ENCODE peak calls at places on chromosomes 12 and 14, in six cellular contexts. E is tibial artery, T is pancreas, I is WERI-Rb-1, L is NT2/D1, X is testis. B is an unnamed sample.
A peak's percentile ranks its signal among the peaks of the same experiment; 100 is the strongest.

GRCh38 chr12:69284131-69284530 is 44.8 kb downstream of the CPSF6 start:
- DNase-seq in E (peak; percentile 69), T (peak; percentile 59), I (peak; percentile 56), L (peak; percentile 46), X (peak; percentile 84), B (no peak)

GRCh38 chr12:67804168-67804567 is 155.6 kb downstream of the DYRK2 start:
- DNase-seq in E (no peak), T (no peak), I (no peak), L (no peak), X (no peak), B (peak; percentile 29)

GRCh38 chr12:45112306-45112705 is 61.4 kb upstream of the DBX2 start:
- DNase-seq in E (no peak), T (no peak), I (no peak), L (no peak), X (no peak), B (no peak)

GRCh38 chr12:110861729-110862128 is 14.9 kb downstream of the CCDC63 start:
- DNase-seq in E (no peak), T (no peak), I (peak; percentile 10), L (no peak), X (no peak), B (no peak)

GRCh38 chr14:22837750-22838538 is 1.6 kb downstream of the MMP14 start:
- DNase-seq in E (peak; percentile 86), T (no peak), I (no peak), L (no peak), X (peak; percentile 62), B (no peak)

GRCh38 chr12:94401326-94401725 is 58.3 kb downstream of the CEP83 start:
- DNase-seq in E (no peak), T (no peak), I (no peak), L (no peak), X (no peak), B (no peak)

GRCh38 chr14:90624732-90625444 is 191.3 kb downstream of the TTC7B start:
- DNase-seq in E (no peak), T (no peak), I (no peak), L (no peak), X (no peak), B (no peak)

GRCh38 chr12:102876883-102877282 is 40.2 kb downstream of the PAH start:
- DNase-seq in E (no peak), T (no peak), I (peak; percentile 35), L (no peak), X (no peak), B (no peak)

GRCh38 chr12:57793920-57794319 is 11.3 kb downstream of the TSFM start:
- DNase-seq in E (no peak), T (no peak), I (no peak), L (no peak), X (no peak), B (no peak)

GRCh38 chr12:43761535-43761934 is 2.8 kb downstream of the IRAK4 start:
- DNase-seq in E (no peak), T (no peak), I (no peak), L (no peak), X (no peak), B (no peak)

GRCh38 chr14:62682208-62682607 is 363.1 kb downstream of the KCNH5 start:
- DNase-seq in E (no peak), T (no peak), I (no peak), L (no peak), X (no peak), B (no peak)

GRCh38 chr12:102955926-102956737 is 1.3 kb upstream of the ASCL1 start:
- DNase-seq in E (no peak), T (no peak), I (no peak), L (no peak), X (peak; percentile 21), B (no peak)

GRCh38 chr12:113658030-113658655 is 186.5 kb upstream of the LHX5 start:
- DNase-seq in E (no peak), T (no peak), I (no peak), L (no peak), X (no peak), B (no peak)

GRCh38 chr12:59904874-59905521 is 309.2 kb downstream of the SLC16A7 start:
- DNase-seq in E (no peak), T (no peak), I (no peak), L (no peak), X (no peak), B (no peak)

GRCh38 chr14:99699861-99700260 is 15.8 kb downstream of the CYP46A1 start:
- DNase-seq in E (no peak), T (no peak), I (no peak), L (no peak), X (no peak), B (no peak)

GRCh38 chr14:33573296-33573695 is 377.6 kb downstream of the EGLN3 start:
- DNase-seq in E (no peak), T (no peak), I (no peak), L (no peak), X (no peak), B (no peak)

GRCh38 chr12:2306686-2307249 is 254.0 kb downstream of the CACNA1C start:
- DNase-seq in E (no peak), T (no peak), I (no peak), L (peak; percentile 94), X (no peak), B (no peak)

GRCh38 chr14:99125616-99126431 is 146.2 kb downstream of the BCL11B start:
- DNase-seq in E (no peak), T (no peak), I (no peak), L (no peak), X (no peak), B (no peak)

GRCh38 chr12:5204831-5205230 is 161.2 kb downstream of the KCNA5 start:
- DNase-seq in E (no peak), T (no peak), I (no peak), L (no peak), X (no peak), B (no peak)

GRCh38 chr14:21086908-21087293 is 11.6 kb downstream of the ZNF219 start:
- DNase-seq in E (no peak), T (no peak), I (no peak), L (no peak), X (no peak), B (no peak)

GRCh38 chr12:52054838-52055741 is 3.8 kb downstream of the NR4A1 start:
- DNase-seq in E (no peak), T (peak; percentile 48), I (no peak), L (no peak), X (no peak), B (no peak)

GRCh38 chr12:9647825-9648700 is 21.4 kb upstream of the CLEC2D start:
- DNase-seq in E (peak; percentile 72), T (peak; percentile 76), I (peak; percentile 82), L (peak; percentile 91), X (peak; percentile 88), B (peak; percentile 94)

GRCh38 chr14:34064349-34064748 is 113.5 kb upstream of the EGLN3 start:
- DNase-seq in E (peak; percentile 75), T (no peak), I (no peak), L (no peak), X (peak; percentile 58), B (no peak)

GRCh38 chr14:35347323-35348043 is 55.3 kb downstream of the PSMA6 start:
- DNase-seq in E (no peak), T (no peak), I (no peak), L (no peak), X (peak; percentile 82), B (no peak)

GRCh38 chr12:110791589-110791988 is 48.9 kb upstream of the PPP1CC start:
- DNase-seq in E (no peak), T (no peak), I (no peak), L (no peak), X (no peak), B (no peak)

GRCh38 chr14:92425101-92425500 is 88.5 kb upstream of the RIN3 start:
- DNase-seq in E (no peak), T (no peak), I (no peak), L (no peak), X (no peak), B (no peak)

GRCh38 chr14:67547224-67547780 is 14.2 kb downstream of the PLEKHH1 start:
- DNase-seq in E (no peak), T (no peak), I (peak; percentile 84), L (no peak), X (no peak), B (no peak)

GRCh38 chr14:104777808-104778249 is 17.7 kb downstream of the AKT1 start:
- DNase-seq in E (no peak), T (no peak), I (no peak), L (no peak), X (no peak), B (no peak)

GRCh38 chr14:50598765-50599164 is 38.8 kb downstream of the ATL1 start:
- DNase-seq in E (no peak), T (no peak), I (no peak), L (no peak), X (no peak), B (no peak)
- H3K36me3 ChIP-seq in E (peaks cover 9% of the 10 kb centered on the region), T (no peaks in the 10 kb centered on the region), I (no peaks in the 10 kb centered on the region), L (no peaks in the 10 kb centered on the region), X (no peaks in the 10 kb centered on the region), B (no peaks in the 10 kb centered on the region)

GRCh38 chr12:48997719-48998496 is 1.3 kb downstream of the DDN start:
- DNase-seq in E (no peak), T (no peak), I (peak; percentile 42), L (no peak), X (no peak), B (no peak)
- H3K36me3 ChIP-seq in E (peaks cover 29% of the 10 kb centered on the region), T (peaks cover 5% of the 10 kb centered on the region), I (no peaks in the 10 kb centered on the region), L (peaks cover 20% of the 10 kb centered on the region), X (no peaks in the 10 kb centered on the region), B (peaks cover 20% of the 10 kb centered on the region)

DNA sequence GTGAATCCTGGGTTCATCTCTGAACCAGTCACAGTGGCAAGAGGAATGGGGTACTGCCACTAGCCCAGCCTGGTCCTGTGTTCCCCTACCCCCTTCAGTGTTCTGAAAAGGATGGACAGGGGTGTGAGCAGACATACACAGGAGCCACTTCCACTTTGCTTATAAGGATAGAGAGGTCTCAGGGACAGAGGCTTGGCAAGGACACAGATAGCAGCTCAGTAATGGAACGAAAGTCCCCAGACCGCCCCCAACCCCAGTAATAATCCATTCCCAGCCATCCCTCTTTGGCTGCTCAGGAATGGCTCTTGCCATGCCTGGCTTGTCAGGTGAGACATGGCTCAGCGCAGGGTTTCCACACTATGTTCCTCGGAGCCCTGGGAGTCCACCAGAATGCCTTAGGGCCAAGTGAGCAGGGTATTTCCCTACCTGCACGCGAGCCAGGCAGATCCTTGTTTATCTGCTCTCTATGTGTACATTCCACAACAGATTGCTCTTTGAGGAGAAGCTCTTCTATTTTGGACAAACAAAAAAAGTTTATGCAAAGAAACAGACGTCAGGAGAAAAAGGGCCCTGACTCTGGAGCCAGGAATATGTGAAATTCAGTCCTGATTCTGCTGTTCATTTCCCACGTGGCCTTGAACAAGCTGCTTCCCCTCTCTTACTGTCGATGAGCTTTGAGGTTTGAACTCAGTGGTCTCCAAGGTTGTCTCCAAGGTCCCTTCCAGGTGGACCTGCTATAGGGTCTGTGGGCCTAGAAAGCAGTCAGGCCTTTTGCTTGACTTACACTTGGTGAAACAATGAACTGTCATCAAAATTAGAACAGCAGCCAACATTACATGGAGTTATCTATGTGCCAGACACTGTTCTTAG is 10.0 kb downstream of the UBE3B start:
- DNase-seq in E (no peak), T (no peak), I (no peak), L (no peak), X (no peak), B (no peak)
- H3K36me3 ChIP-seq in E (peaks cover 93% of the 10 kb centered on the region), T (peaks cover 80% of the 10 kb centered on the region), I (peaks cover 71% of the 10 kb centered on the region), L (peaks cover 98% of the 10 kb centered on the region), X (no peaks in the 10 kb centered on the region), B (peaks cover 59% of the 10 kb centered on the region)

GRCh38 chr14:49615776-49616175 is 4.7 kb downstream of the RPL36AL start:
- DNase-seq in E (no peak), T (no peak), I (peak; percentile 48), L (no peak), X (no peak), B (no peak)
- H3K36me3 ChIP-seq in E (peaks cover 31% of the 10 kb centered on the region), T (no peaks in the 10 kb centered on the region), I (peaks cover 60% of the 10 kb centered on the region), L (peaks cover 31% of the 10 kb centered on the region), X (no peaks in the 10 kb centered on the region), B (peaks cover 12% of the 10 kb centered on the region)

GRCh38 chr14:71029236-71029781 is 122.0 kb downstream of the PCNX1 start:
- DNase-seq in E (no peak), T (no peak), I (no peak), L (no peak), X (no peak), B (no peak)
- H3K36me3 ChIP-seq in E (peaks cover 44% of the 10 kb centered on the region), T (peaks cover 8% of the 10 kb centered on the region), I (peaks cover 13% of the 10 kb centered on the region), L (peaks cover 41% of the 10 kb centered on the region), X (no peaks in the 10 kb centered on the region), B (peaks cover 19% of the 10 kb centered on the region)

B was measured in naive thymus-derived CD4-positive, alpha-beta T cell.